ENCODE peak calls at places on chromosomes 4 and X, in five cellular contexts. One of them, this sample, is unnamed.
A peak's percentile ranks its signal among the peaks of the same experiment; 100 is the strongest.

GRCh38 chr4:62399242-62399641 is 1199.1 kb downstream of the ADGRL3 start:
- DNase-seq in stomach: no peak
- DNase-seq in BJ: no peak
- DNase-seq in sigmoid colon: no peak
- DNase-seq in C1 segment of cervical spinal cord: no peak
- DNase-seq in this sample: no peak

GRCh38 chr4:154471924-154472323 is 19.7 kb downstream of the DCHS2 start:
- DNase-seq in stomach: no peak
- DNase-seq in BJ: no peak
- DNase-seq in sigmoid colon: peak; percentile 70
- DNase-seq in C1 segment of cervical spinal cord: no peak
- DNase-seq in this sample: no peak

GRCh38 chr4:88409206-88409605 is 30.6 kb downstream of the HERC6 start:
- DNase-seq in stomach: no peak
- DNase-seq in BJ: no peak
- DNase-seq in sigmoid colon: no peak
- DNase-seq in C1 segment of cervical spinal cord: no peak
- DNase-seq in this sample: no peak

GRCh38 chr4:165631208-165631894 is 241.7 kb upstream of the TLL1 start:
- DNase-seq in stomach: no peak
- DNase-seq in BJ: no peak
- DNase-seq in sigmoid colon: no peak
- DNase-seq in C1 segment of cervical spinal cord: no peak
- DNase-seq in this sample: no peak

GRCh38 chrX:13750204-13750603 is 15.7 kb downstream of the OFD1 start:
- DNase-seq in stomach: no peak
- DNase-seq in BJ: no peak
- DNase-seq in sigmoid colon: no peak
- DNase-seq in C1 segment of cervical spinal cord: no peak
- DNase-seq in this sample: no peak

GRCh38 chr4:166827167-166827566 is 407.1 kb downstream of the SPOCK3 start:
- DNase-seq in stomach: peak; percentile 40
- DNase-seq in BJ: no peak
- DNase-seq in sigmoid colon: no peak
- DNase-seq in C1 segment of cervical spinal cord: no peak
- DNase-seq in this sample: no peak

GRCh38 chr4:38004887-38005286 is 44.7 kb downstream of the PTTG2 start:
- DNase-seq in stomach: no peak
- DNase-seq in BJ: no peak
- DNase-seq in sigmoid colon: no peak
- DNase-seq in C1 segment of cervical spinal cord: no peak
- DNase-seq in this sample: no peak

GRCh38 chrX:104310084-104310483 is 55.4 kb upstream of the ESX1 start:
- DNase-seq in stomach: no peak
- DNase-seq in BJ: no peak
- DNase-seq in sigmoid colon: no peak
- DNase-seq in C1 segment of cervical spinal cord: no peak
- DNase-seq in this sample: no peak

GRCh38 chr4:107721436-107722090 is 1.5 kb upstream of the PAPSS1 start:
- DNase-seq in stomach: no peak
- DNase-seq in BJ: no peak
- DNase-seq in sigmoid colon: no peak
- DNase-seq in C1 segment of cervical spinal cord: no peak
- DNase-seq in this sample: peak; percentile 49

GRCh38 chr4:147760695-147761094 is 28.8 kb downstream of the ARHGAP10 start:
- DNase-seq in stomach: peak; percentile 72
- DNase-seq in BJ: no peak
- DNase-seq in sigmoid colon: peak; percentile 86
- DNase-seq in C1 segment of cervical spinal cord: peak; percentile 18
- DNase-seq in this sample: no peak

GRCh38 chrX:12610079-12610478 is 181.1 kb upstream of the PRPS2 start:
- DNase-seq in stomach: no peak
- DNase-seq in BJ: peak; percentile 22
- DNase-seq in sigmoid colon: no peak
- DNase-seq in C1 segment of cervical spinal cord: no peak
- DNase-seq in this sample: no peak

GRCh38 chrX:143027262-143027661 is 1.5 kb downstream of the SPANXN4 start:
- DNase-seq in stomach: no peak
- DNase-seq in BJ: no peak
- DNase-seq in sigmoid colon: no peak
- DNase-seq in C1 segment of cervical spinal cord: no peak
- DNase-seq in this sample: no peak

GRCh38 chr4:139808381-139809206 is 143.0 kb downstream of the MGST2 start:
- DNase-seq in stomach: no peak
- DNase-seq in BJ: no peak
- DNase-seq in sigmoid colon: no peak
- DNase-seq in C1 segment of cervical spinal cord: no peak
- DNase-seq in this sample: no peak

GRCh38 chrX:666762-667161 is 36.2 kb downstream of the SHOX start:
- DNase-seq in stomach: no peak
- DNase-seq in BJ: no peak
- DNase-seq in sigmoid colon: peak; percentile 7
- DNase-seq in C1 segment of cervical spinal cord: no peak
- DNase-seq in this sample: no peak

GRCh38 chrX:47574096-47574553 is 8.1 kb upstream of the TIMP1 start:
- DNase-seq in stomach: no peak
- DNase-seq in BJ: no peak
- DNase-seq in sigmoid colon: no peak
- DNase-seq in C1 segment of cervical spinal cord: no peak
- DNase-seq in this sample: no peak

GRCh38 chr4:112677519-112678091 is 40.7 kb downstream of the LARP7 start:
- DNase-seq in stomach: no peak
- DNase-seq in BJ: no peak
- DNase-seq in sigmoid colon: no peak
- DNase-seq in C1 segment of cervical spinal cord: no peak
- DNase-seq in this sample: no peak

GRCh38 chr4:136650541-136651277 is 881.6 kb downstream of the PCDH18 start:
- DNase-seq in stomach: peak; percentile 49
- DNase-seq in BJ: no peak
- DNase-seq in sigmoid colon: no peak
- DNase-seq in C1 segment of cervical spinal cord: no peak
- DNase-seq in this sample: no peak

GRCh38 chr4:89469512-89469911 is 161.9 kb upstream of the GPRIN3 start:
- DNase-seq in stomach: no peak
- DNase-seq in BJ: no peak
- DNase-seq in sigmoid colon: no peak
- DNase-seq in C1 segment of cervical spinal cord: no peak
- DNase-seq in this sample: no peak

GRCh38 chr4:81471361-81472248 is at the start of gene RASGEF1B:
- DNase-seq in stomach: peak; percentile 93
- DNase-seq in BJ: no peak
- DNase-seq in sigmoid colon: peak; percentile 93
- DNase-seq in C1 segment of cervical spinal cord: peak; percentile 91
- DNase-seq in this sample: peak; percentile 93

GRCh38 chrX:153874091-153874365 is 11.9 kb downstream of the L1CAM start:
- DNase-seq in stomach: no peak
- DNase-seq in BJ: no peak
- DNase-seq in sigmoid colon: no peak
- DNase-seq in C1 segment of cervical spinal cord: no peak
- DNase-seq in this sample: no peak

GRCh38 chrX:122625821-122626220 is 558.3 kb upstream of the GRIA3 start:
- DNase-seq in stomach: no peak
- DNase-seq in BJ: peak; percentile 64
- DNase-seq in sigmoid colon: no peak
- DNase-seq in C1 segment of cervical spinal cord: no peak
- DNase-seq in this sample: no peak

GRCh38 chrX:74788545-74789086 is 136.6 kb downstream of the NEXMIF start:
- DNase-seq in stomach: no peak
- DNase-seq in BJ: no peak
- DNase-seq in sigmoid colon: no peak
- DNase-seq in C1 segment of cervical spinal cord: no peak
- DNase-seq in this sample: no peak

GRCh38 chr4:8170341-8170740 is 11.7 kb upstream of the ABLIM2 start:
- DNase-seq in stomach: no peak
- DNase-seq in BJ: no peak
- DNase-seq in sigmoid colon: no peak
- DNase-seq in C1 segment of cervical spinal cord: no peak
- DNase-seq in this sample: no peak

GRCh38 chr4:44422912-44423311 is 25.7 kb downstream of the KCTD8 start:
- DNase-seq in stomach: no peak
- DNase-seq in BJ: no peak
- DNase-seq in sigmoid colon: no peak
- DNase-seq in C1 segment of cervical spinal cord: no peak
- DNase-seq in this sample: no peak

GRCh38 chr4:144591401-144591800 is 54.6 kb upstream of the HHIP start:
- DNase-seq in stomach: no peak
- DNase-seq in BJ: no peak
- DNase-seq in sigmoid colon: no peak
- DNase-seq in C1 segment of cervical spinal cord: no peak
- DNase-seq in this sample: no peak

GRCh38 chrX:11757729-11758399 is at the start of gene MSL3:
- DNase-seq in stomach: peak; percentile 56
- DNase-seq in BJ: no peak
- DNase-seq in sigmoid colon: peak; percentile 76
- DNase-seq in C1 segment of cervical spinal cord: peak; percentile 58
- DNase-seq in this sample: no peak

GRCh38 chr4:120771907-120772306 is 150.6 kb downstream of the PRDM5 start:
- DNase-seq in stomach: no peak
- DNase-seq in BJ: no peak
- DNase-seq in sigmoid colon: no peak
- DNase-seq in C1 segment of cervical spinal cord: no peak
- DNase-seq in this sample: no peak

GRCh38 chr4:81436928-81437327 is 34.8 kb downstream of the RASGEF1B start:
- DNase-seq in stomach: no peak
- DNase-seq in BJ: no peak
- DNase-seq in sigmoid colon: no peak
- DNase-seq in C1 segment of cervical spinal cord: no peak
- DNase-seq in this sample: no peak

GRCh38 chr4:140249351-140249750 is 95.4 kb upstream of the MAML3 start:
- DNase-seq in stomach: no peak
- DNase-seq in BJ: no peak
- DNase-seq in sigmoid colon: no peak
- DNase-seq in C1 segment of cervical spinal cord: no peak
- DNase-seq in this sample: peak; percentile 16

GRCh38 chr4:107931775-107932321 is 499 bp downstream of the CYP2U1 start:
- DNase-seq in stomach: no peak
- DNase-seq in BJ: no peak
- DNase-seq in sigmoid colon: peak; percentile 72
- DNase-seq in C1 segment of cervical spinal cord: no peak
- DNase-seq in this sample: peak; percentile 5

This sample was measured in CD4-positive, CD25-positive, alpha-beta regulatory T cell.